ENCODE peak calls at places on chromosomes 16 and 17, in five cellular contexts. J, Y, M, I and U are unnamed samples.

GRCh38 chr16:75203667-75204409 is 3.1 kb downstream of the CTRB2 start:
- DNase-seq in J (no peak), Y (no peak), M (no peak), I (no peak), U (peak)

GRCh38 chr17:8162997-8163977 is 539 bp upstream of the VAMP2 start:
- DNase-seq in Y (peak), I (peak), M (peak), J (no peak), U (peak)

GRCh38 chr16:3642397-3643094 is 11.9 kb upstream of the DNASE1 start:
- DNase-seq in J (no peak), M (peak), I (peak), Y (no peak), U (peak)

GRCh38 chr16:20944861-20945390 is 44.4 kb downstream of the LYRM1 start:
- DNase-seq in Y (no peak), I (no peak), J (no peak), M (no peak), U (no peak)

GRCh38 chr16:9489823-9490467 is 398.5 kb downstream of the HAPSTR1 start:
- DNase-seq in I (peak), M (no peak), J (no peak), Y (no peak), U (no peak)

GRCh38 chr16:28130099-28131088 is 66.9 kb upstream of the GSG1L start:
- DNase-seq in I (no peak), J (no peak), Y (no peak), M (no peak), U (no peak)

GRCh38 chr16:31250782-31251384 is 8.9 kb upstream of the ITGAM start:
- DNase-seq in J (no peak), I (no peak), Y (no peak), M (no peak), U (no peak)

GRCh38 chr16:89422905-89423630 is 67.3 kb downstream of the ANKRD11 start:
- DNase-seq in J (no peak), M (no peak), Y (no peak), I (peak), U (no peak)

GRCh38 chr16:12027091-12027490 is 50.6 kb downstream of the SNX29 start:
- DNase-seq in J (no peak), I (no peak), Y (no peak), M (no peak), U (no peak)

GRCh38 chr17:38451030-38451839 is 23.0 kb downstream of the ARHGAP23 start:
- DNase-seq in Y (no peak), I (peak), J (no peak), M (peak), U (no peak)

GRCh38 chr17:50212121-50212843 is 10.9 kb upstream of the COL1A1 start:
- DNase-seq in J (peak), Y (peak), I (peak), M (no peak), U (no peak)

GRCh38 chr17:50211249-50212120 is 10.1 kb upstream of the COL1A1 start:
- DNase-seq in I (no peak), M (no peak), J (no peak), Y (peak), U (no peak)

GRCh38 chr17:50214986-50215730 is 13.7 kb upstream of the COL1A1 start:
- DNase-seq in M (no peak), I (peak), J (no peak), Y (peak), U (no peak)

GRCh38 chr17:50210249-50211225 is 9.1 kb upstream of the COL1A1 start:
- DNase-seq in Y (peak), M (no peak), J (peak), I (peak), U (no peak)

GRCh38 chr17:50213026-50214015 is 11.9 kb upstream of the COL1A1 start:
- DNase-seq in J (no peak), M (no peak), I (peak), Y (peak), U (no peak)
- TF ChIP-seq CTCF in J (no peak), M (no peak), I (no peak), Y (no peak), U (no peak)

GRCh38 chr17:50954641-50955121 is 88.5 kb upstream of the TOB1 start:
- DNase-seq in M (peak), J (no peak), Y (no peak), I (no peak), U (no peak)
- H3K4me3 ChIP-seq in M (no peak), J (no peak), Y (no peak), I (no peak), U (no peak)

GRCh38 chr17:61395983-61396585 is 3.6 kb upstream of the TBX2 start:
- DNase-seq in M (no peak), J (no peak), I (no peak), Y (no peak), U (peak)

GRCh38 chr17:61393904-61394629 is 5.6 kb upstream of the TBX2 start:
- DNase-seq in J (no peak), Y (no peak), I (peak), M (no peak), U (no peak)

GRCh38 chr17:61393550-61393903 is 6.1 kb upstream of the TBX2 start:
- DNase-seq in Y (no peak), J (no peak), I (no peak), M (no peak), U (no peak)

GRCh38 chr17:61395409-61395982 is 4.1 kb upstream of the TBX2 start:
- DNase-seq in Y (no peak), M (no peak), I (no peak), J (no peak), U (no peak)

DNA sequence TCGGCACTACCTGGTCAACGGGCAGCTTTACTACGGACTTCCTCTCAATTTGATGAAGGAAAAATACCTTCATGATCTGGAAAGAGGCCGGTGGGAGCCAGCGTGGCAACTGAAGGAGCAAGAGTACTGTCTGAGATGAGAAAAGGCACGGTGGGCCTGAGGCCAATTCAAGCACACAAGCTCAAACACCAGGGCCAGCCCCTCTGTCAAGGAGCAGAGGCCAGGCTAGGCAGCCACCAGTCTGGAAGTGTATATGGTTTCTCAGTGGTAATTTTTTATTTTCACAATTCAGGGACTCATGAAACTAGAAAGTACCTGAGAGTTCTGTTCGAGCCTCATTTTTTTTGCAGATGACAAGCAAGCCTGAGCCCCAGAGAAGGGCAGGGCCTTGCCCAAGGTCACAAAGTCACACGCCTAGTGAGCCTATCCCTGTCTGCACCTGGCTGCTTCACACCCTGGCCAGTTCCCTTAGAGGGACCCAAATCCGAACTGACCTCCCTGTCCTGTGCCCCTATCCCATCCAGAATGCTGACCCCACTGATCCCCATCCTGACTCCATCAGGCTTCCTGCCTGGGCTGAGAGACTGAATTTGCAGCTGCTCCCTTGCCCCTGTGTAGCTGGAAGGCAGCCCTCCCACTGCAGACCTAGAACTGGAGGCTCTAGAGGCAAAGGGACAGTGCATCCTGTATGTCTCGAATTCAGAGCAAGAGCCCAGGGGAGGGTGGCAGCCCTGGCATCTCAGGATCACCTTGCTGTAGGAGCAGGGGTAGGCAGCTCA is 4.8 kb upstream of the TBX2 start:
- DNase-seq in M (no peak), I (no peak), J (no peak), Y (no peak), U (no peak)
- H3K27ac ChIP-seq in M (no peak), I (peak), J (peak), Y (no peak), U (peak)

GRCh38 chr16:66945939-66946338 is 10.6 kb downstream of the CES2 start:
- DNase-seq in M (no peak), I (no peak), Y (no peak), J (no peak), U (no peak)

GRCh38 chr16:66948034-66948821 is 12.8 kb upstream of the CES3 start:
- DNase-seq in J (no peak), Y (no peak), I (no peak), M (peak), U (no peak)

GRCh38 chr16:66946974-66947301 is 11.6 kb downstream of the CES2 start:
- DNase-seq in Y (no peak), J (no peak), M (no peak), I (no peak), U (no peak)

GRCh38 chr16:66946541-66946940 is 11.2 kb downstream of the CES2 start:
- DNase-seq in J (no peak), Y (no peak), M (no peak), I (no peak), U (no peak)

GRCh38 chr16:66947302-66948033 is 12.2 kb downstream of the CES2 start:
- DNase-seq in J (peak), I (peak), Y (peak), M (peak), U (no peak)
- TF ChIP-seq CTCF in J (peak), I (peak), Y (peak), M (peak), U (peak)

GRCh38 chr17:7019839-7020519 is 2.9 kb upstream of the BCL6B start:
- DNase-seq in J (no peak), Y (peak), M (no peak), I (peak), U (peak)

GRCh38 chr17:7023576-7024401 is 939 bp downstream of the BCL6B start:
- DNase-seq in J (no peak), Y (peak), M (peak), I (peak), U (peak)

GRCh38 chr17:7022791-7023571 is at the start of gene BCL6B:
- DNase-seq in J (no peak), Y (no peak), I (no peak), M (no peak), U (peak)

GRCh38 chr17:7020894-7021664 is 1.8 kb upstream of the BCL6B start:
- DNase-seq in I (no peak), J (no peak), M (no peak), Y (no peak), U (no peak)

GRCh38 chr17:7021993-7022778 is 664 bp upstream of the BCL6B start:
- DNase-seq in M (peak), I (peak), J (no peak), Y (peak), U (peak)
- H3K4me3 ChIP-seq in M (peak), I (no peak), J (peak), Y (peak), U (peak)

GRCh38 chr16:30092373-30093010 is 768 bp upstream of the TBX6 start:
- DNase-seq in Y (peak), M (peak), J (no peak), I (peak), U (peak)

GRCh38 chr16:30091474-30092372 is at the start of gene TBX6:
- DNase-seq in J (peak), I (peak), M (peak), Y (peak), U (peak)

GRCh38 chr16:30088832-30089624 is 2.7 kb downstream of the TBX6 start:
- DNase-seq in J (no peak), I (no peak), M (no peak), Y (no peak), U (no peak)

GRCh38 chr16:30088237-30088831 is 3.4 kb downstream of the TBX6 start:
- DNase-seq in Y (no peak), I (no peak), J (no peak), M (no peak), U (no peak)

DNA sequence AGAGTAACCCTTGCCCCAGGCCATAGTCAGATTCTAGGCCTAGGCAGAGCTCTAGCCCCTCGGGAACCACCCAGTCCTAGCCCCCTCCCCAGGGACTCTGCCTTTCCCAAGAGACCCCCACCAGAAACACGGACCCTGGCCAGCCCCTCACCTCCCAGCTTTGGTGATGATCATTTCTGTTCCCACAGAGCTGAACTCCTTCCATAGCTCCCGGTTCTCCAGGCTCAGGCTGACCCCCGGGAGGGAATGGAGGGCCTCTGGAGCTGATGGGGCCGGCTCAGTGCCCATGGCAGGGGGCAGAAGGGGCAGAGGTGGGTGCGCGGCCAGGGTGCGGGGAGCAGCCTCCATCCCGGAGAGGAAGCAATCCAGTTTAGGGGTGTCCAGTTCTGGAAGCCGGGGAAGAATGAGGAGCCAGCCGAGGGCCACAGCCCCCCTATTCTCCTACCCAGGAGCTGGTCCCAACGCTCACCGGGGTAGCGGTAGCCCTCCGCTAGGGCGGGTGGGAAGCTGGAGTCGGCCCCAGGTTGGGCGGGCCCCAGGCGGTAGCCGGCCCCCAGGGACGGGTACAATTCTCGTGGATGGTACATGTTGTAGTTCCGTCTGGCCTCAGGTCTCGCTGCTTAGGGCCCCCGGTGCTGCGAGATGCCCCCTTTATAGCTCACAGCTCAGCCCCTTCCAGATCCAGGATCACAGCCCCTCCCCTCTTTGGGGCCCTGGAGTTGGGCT is 954 bp downstream of the TBX6 start:
- DNase-seq in M (no peak), I (no peak), Y (no peak), J (no peak), U (no peak)
- H3K27ac ChIP-seq in M (peak), I (peak), Y (peak), J (no peak), U (peak)

GRCh38 chr17:50533185-50533584 is 650 bp downstream of the EPN3 start:
- DNase-seq in J (no peak), M (no peak), I (no peak), Y (no peak), U (no peak)

GRCh38 chr17:50533720-50534148 is 1.2 kb downstream of the EPN3 start:
- DNase-seq in I (peak), M (no peak), Y (peak), J (no peak), U (no peak)

GRCh38 chr17:50534979-50535326 is 2.4 kb downstream of the EPN3 start:
- DNase-seq in J (no peak), Y (no peak), M (no peak), I (no peak), U (no peak)

GRCh38 chr17:50535407-50535806 is 2.9 kb downstream of the EPN3 start:
- DNase-seq in I (no peak), J (no peak), M (no peak), Y (no peak), U (no peak)

DNA sequence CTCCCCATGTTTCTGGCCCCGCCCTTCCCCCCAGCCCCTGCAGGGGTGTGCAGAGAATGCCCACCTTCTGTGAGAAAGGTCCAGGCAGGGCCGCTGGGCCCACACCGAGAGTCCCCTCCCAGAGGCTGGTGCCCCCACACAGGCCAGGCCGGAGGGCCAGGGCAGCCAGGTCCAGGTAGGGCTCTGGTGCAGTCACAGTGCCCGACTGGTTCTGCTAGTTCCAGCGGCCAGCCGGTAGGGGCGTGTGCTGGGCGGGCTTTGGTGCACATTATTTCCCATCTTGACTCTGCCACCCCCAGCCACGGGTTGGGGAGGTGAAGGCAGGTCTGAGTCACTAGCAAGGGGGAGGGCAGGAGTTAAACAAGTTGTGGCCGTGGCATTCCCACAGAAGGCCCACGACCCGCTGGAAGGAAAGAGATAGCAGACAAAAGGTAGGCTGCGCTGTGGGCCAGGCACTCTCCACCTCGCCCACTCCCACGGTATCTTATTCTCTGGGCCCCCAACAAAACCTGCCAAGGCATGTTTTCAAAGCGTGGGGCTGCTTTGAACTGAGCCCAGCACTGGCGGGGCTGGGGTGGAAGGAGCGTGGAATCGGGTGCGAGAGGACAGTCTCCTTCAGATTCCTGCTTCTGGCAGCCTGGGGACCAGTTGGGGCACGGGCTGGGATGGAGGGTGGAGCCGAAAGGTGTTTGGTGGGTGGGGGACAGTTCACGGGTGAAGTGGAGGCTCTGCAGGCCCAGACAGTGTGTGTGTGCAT is 1.9 kb downstream of the EPN3 start:
- DNase-seq in I (peak), J (no peak), Y (peak), M (no peak), U (no peak)
- TF ChIP-seq CTCF in I (peak), J (peak), Y (no peak), M (no peak), U (peak)

DNA sequence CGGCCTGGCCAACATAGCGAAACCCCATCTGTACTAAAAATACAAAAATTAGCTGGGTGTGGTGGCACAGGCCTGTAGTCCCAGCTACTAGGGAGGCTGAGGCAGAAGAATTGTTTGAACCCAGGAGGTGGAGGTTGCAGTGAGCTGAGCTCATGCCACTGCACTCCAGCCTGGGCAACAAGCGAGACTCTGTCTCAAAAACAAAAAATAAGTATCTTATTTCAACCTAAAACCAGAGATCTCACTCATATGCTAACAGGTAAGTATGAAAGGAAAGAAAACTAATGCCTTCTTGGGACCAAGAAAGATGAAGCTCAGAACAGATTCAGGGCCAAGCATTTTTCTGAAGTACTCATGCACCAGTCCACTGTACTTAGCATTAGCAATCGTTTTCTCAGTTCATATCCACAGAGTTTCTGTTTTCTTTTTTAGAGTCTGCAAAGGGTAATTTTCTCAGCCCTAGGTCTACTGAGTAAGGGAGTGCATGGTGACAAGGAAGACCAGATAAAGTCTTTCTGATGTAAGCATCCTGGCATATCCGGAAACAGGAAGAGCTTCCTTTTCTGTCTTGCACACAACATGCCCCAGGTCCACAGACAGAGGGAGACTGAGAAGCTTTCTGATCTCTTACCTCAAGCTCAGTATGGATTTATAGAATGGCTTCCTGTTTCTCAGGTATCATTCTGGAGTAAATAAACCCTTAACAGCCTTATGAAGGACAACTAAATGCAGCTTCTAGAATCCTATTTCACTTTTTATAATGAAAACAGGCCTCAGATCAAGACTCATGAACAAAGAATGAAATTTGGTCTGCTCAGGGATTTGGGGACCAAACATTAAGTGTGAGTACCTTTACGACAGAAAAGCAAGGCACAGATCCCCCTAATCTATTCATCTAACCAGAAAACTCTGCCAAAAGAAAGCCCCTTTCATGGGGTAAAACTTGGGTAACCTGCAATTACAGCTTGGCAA is 38.7 kb upstream of the FOXJ1 start:
- DNase-seq in I (no peak), J (no peak), M (no peak), Y (no peak), U (no peak)
- H3K4me3 ChIP-seq in I (no peak), J (no peak), M (no peak), Y (no peak), U (no peak)